ENCODE peak calls at places on chromosomes 6 and 20, in seven cellular contexts. One of them, this sample, is unnamed.
A peak's percentile ranks its signal among the peaks of the same experiment; 100 is the strongest.

GRCh38 chr6:127924440-127924839 is 23.6 kb upstream of the THEMIS start:
- DNase-seq in MM.1S: no peak
- DNase-seq in SK-N-SH: no peak
- DNase-seq in breast epithelium: no peak
- DNase-seq in ovary: no peak
- DNase-seq in astrocyte of the spinal cord: peak; percentile 47
- DNase-seq in GM13977: no peak
- DNase-seq in this sample: no peak

GRCh38 chr20:4835244-4836177 is 113.8 kb downstream of the PRND start:
- DNase-seq in GM13977: no peak
- DNase-seq in astrocyte of the spinal cord: peak; percentile 76
- DNase-seq in breast epithelium: peak; percentile 71
- DNase-seq in MM.1S: no peak
- DNase-seq in ovary: peak; percentile 92
- DNase-seq in SK-N-SH: no peak
- DNase-seq in this sample: no peak

GRCh38 chr6:85866373-85866740 is 223.7 kb upstream of the SYNCRIP start:
- DNase-seq in breast epithelium: no peak
- DNase-seq in SK-N-SH: no peak
- DNase-seq in astrocyte of the spinal cord: no peak
- DNase-seq in ovary: no peak
- DNase-seq in MM.1S: no peak
- DNase-seq in GM13977: no peak
- DNase-seq in this sample: no peak

GRCh38 chr6:155582016-155582991 is 126.7 kb upstream of the NOX3 start:
- DNase-seq in breast epithelium: no peak
- DNase-seq in astrocyte of the spinal cord: no peak
- DNase-seq in ovary: no peak
- DNase-seq in MM.1S: no peak
- DNase-seq in GM13977: no peak
- DNase-seq in SK-N-SH: no peak
- DNase-seq in this sample: no peak

GRCh38 chr20:50399917-50400704 is 110.1 kb upstream of the PTPN1 start:
- DNase-seq in GM13977: no peak
- DNase-seq in SK-N-SH: no peak
- DNase-seq in MM.1S: no peak
- DNase-seq in ovary: no peak
- DNase-seq in astrocyte of the spinal cord: no peak
- DNase-seq in breast epithelium: no peak
- DNase-seq in this sample: no peak

GRCh38 chr20:37890643-37891042 is 12.3 kb upstream of the VSTM2L start:
- DNase-seq in breast epithelium: no peak
- DNase-seq in MM.1S: no peak
- DNase-seq in SK-N-SH: no peak
- DNase-seq in GM13977: no peak
- DNase-seq in astrocyte of the spinal cord: no peak
- DNase-seq in ovary: no peak
- DNase-seq in this sample: no peak

GRCh38 chr6:100257661-100258395 is 206.9 kb downstream of the SIM1 start:
- DNase-seq in MM.1S: no peak
- DNase-seq in ovary: no peak
- DNase-seq in breast epithelium: no peak
- DNase-seq in astrocyte of the spinal cord: peak; percentile 86
- DNase-seq in SK-N-SH: no peak
- DNase-seq in GM13977: peak; percentile 5
- DNase-seq in this sample: no peak

GRCh38 chr6:12656841-12657435 is 59.6 kb upstream of the PHACTR1 start:
- DNase-seq in astrocyte of the spinal cord: no peak
- DNase-seq in breast epithelium: no peak
- DNase-seq in SK-N-SH: no peak
- DNase-seq in ovary: no peak
- DNase-seq in GM13977: no peak
- DNase-seq in MM.1S: no peak
- DNase-seq in this sample: no peak

GRCh38 chr6:28580484-28580883 is 54.8 kb downstream of the GPX5 start:
- DNase-seq in ovary: no peak
- DNase-seq in SK-N-SH: no peak
- DNase-seq in breast epithelium: no peak
- DNase-seq in MM.1S: peak; percentile 29
- DNase-seq in astrocyte of the spinal cord: no peak
- DNase-seq in GM13977: no peak
- DNase-seq in this sample: no peak

GRCh38 chr20:49669601-49670189 is 44.0 kb downstream of the B4GALT5 start:
- DNase-seq in GM13977: no peak
- DNase-seq in astrocyte of the spinal cord: no peak
- DNase-seq in SK-N-SH: no peak
- DNase-seq in ovary: no peak
- DNase-seq in MM.1S: peak; percentile 91
- DNase-seq in breast epithelium: no peak
- DNase-seq in this sample: no peak

GRCh38 chr6:41524634-41525011 is 21.6 kb upstream of the FOXP4 start:
- DNase-seq in MM.1S: no peak
- DNase-seq in GM13977: no peak
- DNase-seq in breast epithelium: no peak
- DNase-seq in ovary: no peak
- DNase-seq in astrocyte of the spinal cord: no peak
- DNase-seq in SK-N-SH: no peak
- DNase-seq in this sample: no peak

GRCh38 chr6:135451617-135452190 is 45.8 kb downstream of the AHI1 start:
- DNase-seq in ovary: no peak
- DNase-seq in SK-N-SH: peak; percentile 7
- DNase-seq in GM13977: no peak
- DNase-seq in breast epithelium: no peak
- DNase-seq in MM.1S: peak; percentile 42
- DNase-seq in astrocyte of the spinal cord: peak; percentile 61
- DNase-seq in this sample: no peak

GRCh38 chr6:36757206-36757605 is 59.6 kb downstream of the RAB44 start:
- DNase-seq in ovary: no peak
- DNase-seq in astrocyte of the spinal cord: no peak
- DNase-seq in SK-N-SH: no peak
- DNase-seq in GM13977: no peak
- DNase-seq in MM.1S: peak; percentile 79
- DNase-seq in breast epithelium: no peak
- DNase-seq in this sample: no peak

GRCh38 chr6:16704706-16705402 is 56.4 kb downstream of the ATXN1 start:
- DNase-seq in GM13977: no peak
- DNase-seq in astrocyte of the spinal cord: peak; percentile 72
- DNase-seq in ovary: no peak
- DNase-seq in SK-N-SH: no peak
- DNase-seq in breast epithelium: no peak
- DNase-seq in MM.1S: no peak
- DNase-seq in this sample: no peak

GRCh38 chr6:10837692-10837996 is 695 bp downstream of the MAK start:
- DNase-seq in ovary: peak; percentile 33
- DNase-seq in MM.1S: no peak
- DNase-seq in breast epithelium: no peak
- DNase-seq in SK-N-SH: no peak
- DNase-seq in GM13977: peak; percentile 21
- DNase-seq in astrocyte of the spinal cord: peak; percentile 18
- DNase-seq in this sample: no peak

GRCh38 chr6:57224769-57225515 is 2.8 kb upstream of the RAB23 start:
- DNase-seq in GM13977: no peak
- DNase-seq in breast epithelium: no peak
- DNase-seq in astrocyte of the spinal cord: no peak
- DNase-seq in SK-N-SH: no peak
- DNase-seq in ovary: no peak
- DNase-seq in MM.1S: no peak
- DNase-seq in this sample: no peak

GRCh38 chr20:21496452-21496851 is 17.4 kb downstream of the NKX2-2 start:
- DNase-seq in ovary: no peak
- DNase-seq in SK-N-SH: no peak
- DNase-seq in astrocyte of the spinal cord: no peak
- DNase-seq in MM.1S: no peak
- DNase-seq in breast epithelium: no peak
- DNase-seq in GM13977: no peak
- DNase-seq in this sample: no peak

GRCh38 chr6:12593720-12594540 is 122.6 kb upstream of the PHACTR1 start:
- DNase-seq in SK-N-SH: no peak
- DNase-seq in breast epithelium: no peak
- DNase-seq in ovary: no peak
- DNase-seq in MM.1S: no peak
- DNase-seq in GM13977: no peak
- DNase-seq in astrocyte of the spinal cord: no peak
- DNase-seq in this sample: no peak

GRCh38 chr6:53335224-53335994 is 13.3 kb downstream of the ELOVL5 start:
- DNase-seq in ovary: no peak
- DNase-seq in astrocyte of the spinal cord: no peak
- DNase-seq in GM13977: peak; percentile 48
- DNase-seq in SK-N-SH: no peak
- DNase-seq in breast epithelium: no peak
- DNase-seq in MM.1S: peak; percentile 77
- DNase-seq in this sample: no peak

DNA sequence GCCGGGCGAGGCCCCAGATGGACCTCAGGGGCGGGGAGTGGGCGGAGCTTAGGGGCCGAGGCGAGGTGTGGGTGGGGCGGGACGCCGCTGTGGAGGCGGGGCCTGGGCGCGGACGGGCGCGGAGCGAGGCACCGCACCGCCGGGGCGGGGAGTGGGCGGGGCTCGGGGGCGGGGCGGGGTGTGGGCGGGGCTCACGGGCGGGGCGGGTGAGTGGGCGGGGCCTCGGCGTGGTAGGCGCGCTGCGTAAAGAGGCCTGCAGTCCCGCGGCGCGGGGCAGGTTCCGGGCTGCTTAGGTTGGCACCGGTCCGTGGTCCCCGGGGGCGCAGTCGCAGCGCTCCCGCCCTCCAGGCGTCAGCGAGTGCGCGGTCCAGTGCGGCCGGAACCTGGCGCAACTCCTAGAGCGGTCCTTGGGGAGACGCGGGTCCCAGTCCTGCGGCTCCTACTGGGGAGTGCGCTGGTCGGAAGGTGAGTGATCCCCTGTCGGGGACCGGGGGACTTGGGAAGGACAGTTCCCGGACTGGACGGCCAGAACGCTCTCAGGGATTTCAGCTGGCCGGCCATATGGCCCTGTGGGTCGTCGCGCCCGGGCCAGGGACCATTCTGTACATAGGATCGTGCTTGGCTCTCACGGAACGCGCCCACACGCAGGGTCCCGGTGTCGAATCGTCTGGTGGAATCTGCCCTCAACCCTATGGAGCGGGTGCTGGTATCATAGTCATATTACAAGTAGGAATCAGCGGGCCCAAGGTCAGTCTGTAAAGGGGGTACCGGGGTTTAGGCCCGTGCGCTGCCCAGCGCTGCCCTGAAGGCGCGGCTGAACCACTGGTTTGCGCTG is at the start of gene NQO2:
- DNase-seq in astrocyte of the spinal cord: peak; percentile 83
- DNase-seq in SK-N-SH: peak; percentile 99
- DNase-seq in ovary: peak; percentile 98
- DNase-seq in MM.1S: peak; percentile 83
- DNase-seq in GM13977: peak; percentile 99
- DNase-seq in breast epithelium: peak; percentile 87
- DNase-seq in this sample: peak; percentile 90
- TF ChIP-seq CTCF in astrocyte of the spinal cord: no peak
- TF ChIP-seq CTCF in SK-N-SH: no peak
- TF ChIP-seq CTCF in ovary: no peak
- TF ChIP-seq CTCF in MM.1S: no peak
- TF ChIP-seq CTCF in GM13977: no peak
- TF ChIP-seq CTCF in breast epithelium: no peak
- TF ChIP-seq CTCF in this sample: no peak

DNA sequence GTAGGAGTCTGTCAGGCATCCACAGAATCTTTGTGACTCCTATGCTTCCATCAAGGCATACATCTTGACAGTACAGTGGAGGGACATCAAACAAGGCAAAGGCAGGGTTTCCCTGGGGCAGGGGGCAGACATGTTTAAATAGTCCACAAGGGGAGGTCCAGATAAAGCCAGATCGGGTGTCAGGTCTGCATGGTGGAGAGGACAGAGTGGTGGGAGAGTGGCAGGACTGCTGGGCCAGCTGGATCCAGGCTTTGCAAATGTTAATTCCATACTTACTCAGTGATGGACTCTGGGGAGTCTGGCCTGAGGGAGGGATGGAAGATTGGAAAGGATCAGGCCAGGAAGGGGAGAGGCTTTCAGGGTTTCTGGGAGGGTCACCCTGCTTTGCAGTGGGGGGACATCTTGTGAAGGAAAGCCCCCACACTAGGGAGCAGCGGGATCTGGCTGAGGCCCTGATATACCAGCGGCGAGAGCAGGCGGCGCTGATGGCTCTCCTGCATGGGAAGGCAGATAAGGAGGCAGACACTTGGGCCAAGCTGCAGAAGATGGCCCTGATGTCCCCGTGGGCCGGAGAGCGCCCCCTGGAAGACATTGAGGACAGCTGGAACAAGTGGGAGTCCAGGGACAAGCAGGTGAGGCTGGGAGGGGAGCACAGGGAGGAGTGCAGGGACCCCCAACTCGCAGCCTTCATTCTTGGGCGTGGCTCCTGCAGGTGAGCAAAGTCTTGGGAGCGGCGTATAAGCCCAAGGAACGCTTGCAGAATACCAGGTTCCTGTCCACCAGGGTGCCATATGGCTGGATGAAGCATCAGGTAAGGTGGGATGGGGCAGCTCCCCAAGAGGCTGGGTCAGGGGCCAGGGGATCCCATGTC is 44.6 kb downstream of the SUN5 start:
- DNase-seq in ovary: no peak
- DNase-seq in astrocyte of the spinal cord: no peak
- DNase-seq in GM13977: peak; percentile 4
- DNase-seq in breast epithelium: no peak
- DNase-seq in MM.1S: no peak
- DNase-seq in SK-N-SH: no peak
- DNase-seq in this sample: no peak
- TF ChIP-seq CTCF in ovary: no peak
- TF ChIP-seq CTCF in astrocyte of the spinal cord: no peak
- TF ChIP-seq CTCF in GM13977: no peak
- TF ChIP-seq CTCF in breast epithelium: no peak
- TF ChIP-seq CTCF in MM.1S: no peak
- TF ChIP-seq CTCF in SK-N-SH: no peak
- TF ChIP-seq CTCF in this sample: no peak

GRCh38 chr20:10478930-10479329 is 43.8 kb downstream of the SLX4IP start:
- DNase-seq in GM13977: no peak
- DNase-seq in breast epithelium: no peak
- DNase-seq in MM.1S: no peak
- DNase-seq in astrocyte of the spinal cord: no peak
- DNase-seq in SK-N-SH: no peak
- DNase-seq in ovary: no peak
- DNase-seq in this sample: no peak
- TF ChIP-seq CTCF in GM13977: peak; percentile 15
- TF ChIP-seq CTCF in breast epithelium: no peak
- TF ChIP-seq CTCF in MM.1S: no peak
- TF ChIP-seq CTCF in astrocyte of the spinal cord: no peak
- TF ChIP-seq CTCF in SK-N-SH: no peak
- TF ChIP-seq CTCF in ovary: no peak
- TF ChIP-seq CTCF in this sample: no peak

DNA sequence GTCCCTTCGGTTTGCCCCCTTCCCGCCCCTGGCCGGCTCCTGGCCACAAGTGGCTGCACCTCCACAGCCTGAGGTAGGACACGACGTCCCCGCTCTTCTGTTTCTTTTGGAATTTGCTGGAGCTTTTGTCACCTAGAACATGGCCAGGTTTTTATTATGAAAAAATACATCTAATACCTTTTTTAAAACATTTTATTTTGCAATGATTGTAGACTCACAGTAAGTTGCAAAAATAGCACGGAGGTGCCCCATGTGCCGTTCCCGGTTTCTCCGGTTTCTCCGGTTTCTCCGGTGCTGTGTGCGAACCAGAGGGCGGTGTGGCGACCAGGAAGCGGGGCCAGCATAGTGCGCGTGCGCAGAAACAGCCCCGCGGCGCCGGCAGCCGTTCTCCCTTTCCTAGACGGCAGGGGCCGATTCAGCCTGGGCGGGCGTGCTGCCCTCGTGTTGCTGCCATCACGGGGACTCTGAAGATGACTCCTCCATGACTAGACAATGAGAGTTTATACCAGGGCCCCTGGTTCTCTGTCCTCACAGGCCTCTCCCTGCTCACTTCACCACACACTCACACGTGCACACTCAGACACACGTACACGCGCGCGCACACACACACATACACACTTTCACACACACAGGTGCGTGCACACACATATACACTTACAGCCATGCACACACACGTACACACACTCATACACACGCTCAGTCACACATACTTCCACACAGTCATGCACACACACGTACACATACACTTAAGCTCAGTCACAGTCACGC is 102.1 kb downstream of the TMEM242 start:
- DNase-seq in SK-N-SH: peak; percentile 83
- DNase-seq in GM13977: peak; percentile 87
- DNase-seq in astrocyte of the spinal cord: peak; percentile 67
- DNase-seq in MM.1S: peak; percentile 47
- DNase-seq in ovary: peak; percentile 87
- DNase-seq in breast epithelium: peak; percentile 88
- DNase-seq in this sample: peak; percentile 84
- TF ChIP-seq CTCF in SK-N-SH: no peak
- TF ChIP-seq CTCF in GM13977: peak; percentile 18
- TF ChIP-seq CTCF in astrocyte of the spinal cord: peak; percentile 3
- TF ChIP-seq CTCF in MM.1S: no peak
- TF ChIP-seq CTCF in ovary: no peak
- TF ChIP-seq CTCF in breast epithelium: no peak
- TF ChIP-seq CTCF in this sample: no peak

This sample was measured in D721Med.